ENCODE peak calls at places on chromosomes 3 and 15, in six cellular contexts. A is K562, Q is A549, T is HepG2, X is GM12878, R is SK-N-SH. O is an unnamed sample.

GRCh38 chr3:46719044-46719565 is 1.4 kb upstream of the PRSS50 start:
- DNase-seq in A (no peak), R (no peak), Q (no peak), T (no peak), X (no peak), O (peak)

GRCh38 chr3:107599755-107600122 is 77.0 kb downstream of the BBX start:
- DNase-seq in T (no peak), R (no peak), Q (no peak), X (no peak), A (no peak), O (no peak)

GRCh38 chr15:71117906-71118305 is 2.6 kb downstream of the THSD4 start:
- DNase-seq in T (no peak), Q (no peak), R (no peak), X (no peak), A (no peak), O (no peak)

GRCh38 chr15:35358824-35359223 is 187.1 kb downstream of the DPH6 start:
- DNase-seq in X (no peak), A (no peak), T (no peak), Q (no peak), R (no peak), O (no peak)

GRCh38 chr3:153372326-153372725 is 210.3 kb downstream of the RAP2B start:
- DNase-seq in X (no peak), A (no peak), T (no peak), Q (no peak), R (no peak), O (no peak)

GRCh38 chr3:124937049-124937448 is 2.5 kb upstream of the MUC13 start:
- DNase-seq in Q (no peak), X (no peak), A (no peak), T (no peak), R (no peak), O (no peak)

GRCh38 chr3:55487376-55488241 is 503 bp upstream of the WNT5A start:
- DNase-seq in A (no peak), X (no peak), R (peak), Q (peak), T (no peak), O (peak)

GRCh38 chr3:123688241-123688747 is 103.4 kb upstream of the HACD2 start:
- DNase-seq in X (no peak), T (peak), Q (peak), R (no peak), A (no peak), O (no peak)

GRCh38 chr3:3127432-3128010 is 781 bp downstream of the TRNT1 start:
- DNase-seq in A (peak), X (no peak), Q (peak), T (peak), R (peak), O (no peak)

GRCh38 chr3:156811092-156811862 is 14.9 kb upstream of the LEKR1 start:
- DNase-seq in X (no peak), T (no peak), R (no peak), A (no peak), Q (no peak), O (no peak)

GRCh38 chr3:115359507-115359906 is 212.4 kb upstream of the ZBTB20 start:
- DNase-seq in R (no peak), A (no peak), T (no peak), X (peak), Q (no peak), O (no peak)

GRCh38 chr15:74505837-74506514 is 35.0 kb upstream of the ARID3B start:
- DNase-seq in R (no peak), A (no peak), Q (no peak), X (no peak), T (no peak), O (no peak)

GRCh38 chr3:58063424-58063823 is 55.2 kb downstream of the FLNB start:
- DNase-seq in X (no peak), T (no peak), A (peak), Q (no peak), R (no peak), O (no peak)

GRCh38 chr3:35500641-35501353 is 138.5 kb upstream of the ARPP21 start:
- DNase-seq in A (no peak), R (no peak), T (no peak), X (no peak), Q (no peak), O (no peak)

GRCh38 chr3:101941253-101942039 is 92.1 kb downstream of the NFKBIZ start:
- DNase-seq in A (no peak), X (no peak), T (no peak), R (no peak), Q (no peak), O (no peak)
- TF ChIP-seq CHD2 in A (no peak), X (no peak), T (no peak), R (no peak), Q (no peak), O (no peak)

GRCh38 chr3:128287161-128287560 is 133.9 kb downstream of the EEFSEC start:
- DNase-seq in X (no peak), A (no peak), Q (no peak), T (no peak), R (no peak), O (peak)
- TF ChIP-seq CHD2 in X (no peak), A (no peak), Q (no peak), T (no peak), R (no peak), O (no peak)

GRCh38 chr3:43473228-43473627 is 148.6 kb downstream of the ANO10 start:
- DNase-seq in R (no peak), X (no peak), A (no peak), T (no peak), Q (no peak), O (no peak)
- TF ChIP-seq CHD2 in R (no peak), X (no peak), A (no peak), T (no peak), Q (no peak), O (no peak)

GRCh38 chr3:160220038-160220437 is 5.2 kb upstream of the C3orf80 start:
- DNase-seq in A (no peak), R (no peak), X (no peak), T (no peak), Q (no peak), O (no peak)
- TF ChIP-seq CHD2 in A (no peak), R (no peak), X (no peak), T (no peak), Q (no peak), O (no peak)

GRCh38 chr3:26281284-26281977 is 341.1 kb upstream of the LRRC3B start:
- DNase-seq in R (no peak), A (no peak), T (no peak), Q (no peak), X (no peak), O (no peak)
- TF ChIP-seq CHD2 in R (no peak), A (no peak), T (no peak), Q (no peak), X (no peak), O (no peak)

GRCh38 chr15:67157779-67158366 is 92.5 kb downstream of the SMAD3 start:
- DNase-seq in A (no peak), Q (no peak), R (no peak), T (no peak), X (no peak), O (no peak)
- TF ChIP-seq CHD2 in A (no peak), Q (no peak), R (no peak), T (no peak), X (no peak), O (no peak)

GRCh38 chr3:180306691-180307090 is 270.0 kb upstream of the PEX5L start:
- DNase-seq in A (no peak), R (no peak), X (no peak), T (no peak), Q (no peak), O (no peak)
- TF ChIP-seq CHD2 in A (no peak), R (no peak), X (no peak), T (no peak), Q (no peak), O (no peak)

GRCh38 chr3:129240436-129240835 is 9.0 kb upstream of the COPG1 start:
- DNase-seq in A (no peak), X (no peak), R (no peak), Q (no peak), T (no peak), O (no peak)

GRCh38 chr3:129235310-129235917 is 14.0 kb upstream of the COPG1 start:
- DNase-seq in Q (no peak), X (no peak), T (no peak), A (no peak), R (no peak), O (no peak)

GRCh38 chr3:129239992-129240391 is 9.4 kb upstream of the COPG1 start:
- DNase-seq in X (no peak), Q (no peak), R (no peak), A (no peak), T (no peak), O (no peak)

GRCh38 chr3:129234441-129234840 is 15.0 kb upstream of the COPG1 start:
- DNase-seq in R (no peak), X (no peak), T (no peak), A (no peak), Q (no peak), O (no peak)

DNA sequence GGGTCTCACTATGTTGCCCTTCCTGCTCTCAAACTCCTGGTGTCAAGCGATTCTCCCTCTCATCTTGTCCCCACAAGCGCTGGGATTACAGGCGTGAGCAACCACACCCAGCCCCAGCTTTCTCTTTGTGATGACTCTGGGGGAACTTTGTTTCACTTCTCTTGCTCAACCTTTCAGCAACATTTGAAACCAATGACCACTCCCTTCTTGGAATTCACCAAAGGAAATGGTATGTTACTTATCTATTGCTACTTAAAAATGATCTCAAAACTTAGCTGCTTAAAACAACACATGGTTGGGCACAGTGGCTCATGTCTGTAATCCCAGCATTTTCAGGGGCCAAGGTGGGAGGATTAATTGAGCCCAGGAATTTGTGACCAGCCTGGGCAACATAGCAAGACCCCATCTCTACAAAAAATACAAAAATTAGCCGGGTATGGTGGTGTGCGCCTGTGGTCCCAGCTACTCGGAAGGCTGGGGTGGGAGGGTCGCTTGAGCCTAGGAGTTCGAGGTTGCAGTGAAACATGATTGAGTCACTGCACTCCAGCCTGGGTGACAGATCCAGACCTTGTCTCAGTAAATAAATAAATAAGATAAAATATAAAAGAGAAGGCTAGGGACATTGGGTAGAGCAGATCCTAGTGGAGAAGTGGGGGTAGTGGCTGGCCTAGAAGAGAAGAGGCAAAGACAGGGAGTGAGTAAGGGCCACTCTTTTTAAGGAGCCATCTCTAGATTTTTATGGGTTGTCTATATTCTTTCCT is 10.3 kb upstream of the COPG1 start:
- DNase-seq in X (no peak), R (no peak), Q (peak), T (no peak), A (peak), O (no peak)
- TF ChIP-seq CHD2 in X (no peak), R (no peak), Q (no peak), T (no peak), A (no peak), O (no peak)

O was measured in H1.